ENCODE peak calls at places on chromosomes 1 and 21, in five cellular contexts. R is aorta, C is tibial nerve, J is IMR-90, D is thyroid gland. H is an unnamed sample.
A peak's percentile ranks its signal among the peaks of the same experiment; 100 is the strongest.

GRCh38 chr1:88892146-88892877 is 945 bp upstream of the GTF2B start:
- DNase-seq in J (peak; percentile 56), C (no peak), D (no peak), R (no peak), H (peak; percentile 41)

GRCh38 chr1:226126824-226127591 is 59.5 kb downstream of the ACBD3 start:
- DNase-seq in R (no peak), D (no peak), J (no peak), C (no peak), H (no peak)

GRCh38 chr1:67564193-67564592 is 120.8 kb upstream of the GADD45A start:
- DNase-seq in J (peak; percentile 28), C (no peak), D (no peak), R (peak; percentile 63), H (no peak)

GRCh38 chr1:1019122-1019999 is 559 bp upstream of the AGRN start:
- DNase-seq in J (peak; percentile 75), C (peak; percentile 70), R (peak; percentile 87), D (peak; percentile 86), H (peak; percentile 77)

GRCh38 chr1:165287781-165288180 is 68.7 kb downstream of the LMX1A start:
- DNase-seq in J (no peak), D (no peak), R (no peak), C (no peak), H (no peak)

GRCh38 chr1:41358152-41358937 is 2.9 kb upstream of the FOXO6 start:
- DNase-seq in R (peak; percentile 51), C (no peak), D (peak; percentile 24), J (no peak), H (no peak)

GRCh38 chr1:155191904-155192303 is 15.8 kb downstream of the THBS3 start:
- DNase-seq in J (no peak), C (no peak), R (no peak), D (no peak), H (no peak)

GRCh38 chr1:80722611-80723010 is 1078.1 kb upstream of the ADGRL2 start:
- DNase-seq in D (no peak), J (no peak), R (no peak), C (no peak), H (no peak)

GRCh38 chr1:56644064-56644940 is 812 bp upstream of the PRKAA2 start:
- DNase-seq in C (no peak), D (peak; percentile 43), J (peak; percentile 73), R (no peak), H (no peak)

GRCh38 chr1:173002891-173003582 is 47.7 kb downstream of the TNFSF18 start:
- DNase-seq in C (no peak), R (peak; percentile 55), J (peak; percentile 80), D (no peak), H (no peak)

GRCh38 chr21:46092811-46093667 is 4.9 kb upstream of the COL6A2 start:
- DNase-seq in J (no peak), C (no peak), R (peak; percentile 70), D (no peak), H (no peak)

GRCh38 chr1:18652791-18653190 is 22.1 kb downstream of the PAX7 start:
- DNase-seq in J (no peak), R (no peak), D (no peak), C (no peak), H (no peak)
- H3K27me3 ChIP-seq in J (peaks cover 48% of the 10 kb centered on the region), R (no peaks in the 10 kb centered on the region), D (peaks cover 38% of the 10 kb centered on the region), C (peaks cover 84% of the 10 kb centered on the region), H (peaks cover 14% of the 10 kb centered on the region)

GRCh38 chr1:36517019-36517387 is 34.3 kb upstream of the CSF3R start:
- DNase-seq in C (no peak), R (no peak), J (no peak), D (no peak), H (no peak)

GRCh38 chr1:36515315-36516138 is 32.8 kb upstream of the CSF3R start:
- DNase-seq in J (no peak), C (no peak), D (no peak), R (no peak), H (no peak)

GRCh38 chr1:36517415-36517814 is 34.7 kb upstream of the CSF3R start:
- DNase-seq in J (no peak), R (no peak), D (no peak), C (no peak), H (no peak)

GRCh38 chr1:36514501-36514900 is 31.8 kb upstream of the CSF3R start:
- DNase-seq in D (no peak), R (no peak), J (no peak), C (no peak), H (no peak)

DNA sequence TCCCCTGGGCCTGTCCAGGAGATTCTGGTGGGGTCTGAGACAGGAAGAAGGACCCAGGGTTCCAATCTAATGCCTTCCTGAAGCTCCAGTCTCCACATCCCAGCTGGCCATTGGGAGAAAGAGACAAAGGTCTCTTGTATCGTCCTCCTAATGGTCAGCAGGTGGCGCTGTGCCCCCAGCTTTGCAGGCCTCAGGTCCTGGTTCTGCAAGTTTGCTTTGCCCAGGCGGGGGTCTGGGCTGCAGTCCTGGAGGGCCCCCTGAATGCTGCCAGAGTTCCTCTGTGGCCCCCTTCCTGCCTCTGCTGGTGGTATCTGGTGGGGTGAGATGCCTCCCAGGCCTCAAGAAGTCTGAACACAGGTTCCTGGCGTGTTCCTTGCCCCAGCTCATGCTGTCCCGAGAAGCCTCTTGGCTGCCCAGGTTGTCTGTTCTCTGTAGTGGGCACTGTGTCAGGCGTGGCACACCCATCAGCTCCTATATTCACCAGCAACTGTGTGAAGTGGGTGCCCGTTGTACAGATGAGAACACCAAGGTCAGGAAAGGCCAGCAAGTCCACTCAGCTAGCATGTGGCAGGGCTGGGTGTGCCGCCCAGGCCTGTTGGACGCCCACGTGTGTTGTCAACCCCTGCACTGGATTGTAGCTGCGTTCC is 33.8 kb upstream of the CSF3R start:
- DNase-seq in C (no peak), J (peak; percentile 43), D (peak; percentile 44), R (peak; percentile 59), H (peak; percentile 28)
- H3K4me3 ChIP-seq in C (no peak overlapping the region), J (no peak overlapping the region), D (no peak overlapping the region), R (no peak overlapping the region), H (no peak overlapping the region)

DNA sequence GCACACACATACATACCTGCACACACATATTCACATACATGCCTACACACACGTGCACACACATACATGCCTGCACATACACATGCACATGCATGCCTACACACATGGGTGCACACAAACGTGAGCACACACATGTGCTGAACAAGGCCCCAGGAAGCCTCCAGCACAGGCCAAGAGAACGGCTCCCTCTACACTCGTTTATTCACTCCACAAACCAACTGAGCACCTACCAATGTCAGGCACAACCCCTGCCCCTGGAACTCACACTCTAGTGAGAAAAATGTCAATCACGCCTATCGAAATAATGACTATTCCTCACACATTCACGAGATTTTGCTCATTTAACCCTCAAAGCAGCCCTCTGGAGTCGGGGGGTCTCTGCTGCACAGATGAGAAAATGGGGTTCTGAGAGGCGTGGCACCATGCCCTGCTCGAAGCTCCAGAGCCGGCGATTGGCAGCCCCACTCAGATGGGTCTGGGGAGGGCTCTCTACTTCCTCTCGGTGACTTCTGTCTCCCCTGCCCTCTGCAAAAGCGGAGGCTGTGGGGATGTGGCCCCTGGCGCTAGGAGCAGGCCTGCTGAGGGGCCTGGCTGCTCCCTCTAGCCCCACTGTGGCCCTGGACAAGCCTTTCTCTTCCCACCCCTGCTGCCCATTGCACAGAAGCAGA is 90.2 kb upstream of the RUNX3 start:
- DNase-seq in C (no peak), J (no peak), R (no peak), D (no peak), H (no peak)
- H3K4me1 ChIP-seq in C (no peaks in the 10 kb centered on the region), J (peaks cover 22% of the 10 kb centered on the region), R (no peaks in the 10 kb centered on the region), D (peaks cover 8% of the 10 kb centered on the region), H (peaks cover 66% of the 10 kb centered on the region)

DNA sequence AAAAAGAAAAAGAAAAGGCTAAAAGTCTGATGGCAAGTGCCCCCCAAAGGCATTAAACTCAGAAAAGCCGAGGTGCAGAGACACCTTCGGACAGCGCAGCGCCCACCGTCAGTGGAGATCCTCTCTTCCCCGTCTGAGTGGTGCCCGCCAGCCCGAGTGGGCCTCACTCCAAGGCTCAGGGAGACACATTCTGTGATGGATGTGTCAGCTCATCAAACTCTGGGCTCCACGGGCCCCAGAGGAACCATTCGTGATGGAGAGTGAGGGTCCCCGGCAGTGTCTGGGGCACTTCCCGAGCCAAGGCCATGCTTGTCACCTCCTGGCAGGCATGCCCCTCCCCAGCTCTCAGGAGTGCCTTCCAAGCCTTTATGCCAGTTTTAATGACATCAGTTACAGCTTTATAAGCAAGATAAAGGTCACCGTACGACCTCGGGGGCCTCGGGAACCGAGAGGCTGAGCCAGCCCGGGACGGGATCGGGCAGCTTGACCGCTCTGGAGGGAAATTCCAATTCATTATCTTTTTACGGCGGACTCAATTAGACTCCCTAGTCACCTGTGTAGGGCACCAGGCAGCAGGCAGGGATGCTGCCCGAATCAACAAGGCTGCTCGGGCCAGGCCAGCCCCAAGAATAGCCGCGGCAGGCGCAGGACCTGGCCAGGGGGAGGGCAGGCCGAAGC is 49.5 kb downstream of the MORN1 start:
- DNase-seq in C (no peak), R (peak; percentile 40), J (no peak), D (no peak), H (no peak)
- H3K27me3 ChIP-seq in C (no peaks in the 10 kb centered on the region), R (no peaks in the 10 kb centered on the region), J (no peaks in the 10 kb centered on the region), D (no peaks in the 10 kb centered on the region), H (no peaks in the 10 kb centered on the region)

DNA sequence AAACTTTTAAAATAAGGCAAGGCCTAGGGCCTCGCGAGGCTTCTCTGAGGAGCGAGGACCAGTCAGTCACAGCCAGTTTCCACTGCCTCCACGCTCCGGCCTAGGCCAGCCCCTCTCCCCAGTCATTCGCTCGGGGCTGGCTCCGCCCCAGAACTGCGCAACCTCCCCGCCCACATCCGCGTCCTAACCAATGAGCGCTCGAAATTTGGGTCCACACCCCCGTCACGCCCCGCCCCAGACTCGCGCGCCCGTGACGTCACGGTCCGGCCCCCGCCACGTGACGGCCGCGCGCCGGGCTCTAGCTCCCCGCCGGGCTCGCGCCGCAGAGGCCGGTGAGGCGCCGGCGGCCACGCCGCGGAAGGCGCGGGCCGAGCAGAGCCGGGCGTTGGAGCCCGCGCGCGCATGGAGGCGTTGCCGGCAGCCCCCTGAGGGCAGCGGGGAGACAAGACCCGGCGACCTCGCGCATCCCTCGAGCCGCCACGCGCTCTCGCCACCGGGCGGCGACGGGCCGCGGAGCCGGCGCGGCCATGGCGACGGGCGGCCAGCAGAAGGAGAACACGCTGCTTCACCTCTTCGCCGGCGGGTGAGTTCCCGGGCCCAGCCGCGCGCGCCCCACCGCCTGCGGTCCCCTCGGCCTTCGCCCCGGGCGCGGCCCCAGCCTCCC is at the start of gene SLC25A33:
- DNase-seq in C (peak; percentile 98), J (peak; percentile 97), R (peak; percentile 97), D (peak; percentile 96), H (peak; percentile 91)
- H3K4me3 ChIP-seq in C (peak within 1 kb of the TSS; percentile 72), J (peak within 1 kb of the TSS; percentile 80), R (peak within 1 kb of the TSS; percentile 46), D (peak within 1 kb of the TSS; percentile 85), H (peak within 1 kb of the TSS; percentile 66)

GRCh38 chr1:201748331-201748730 is 80.6 kb upstream of the IPO9 start:
- DNase-seq in R (peak; percentile 83), C (no peak), J (peak; percentile 97), D (no peak), H (no peak)
- H3K4me1 ChIP-seq in R (peaks cover 32% of the 10 kb centered on the region), C (no peaks in the 10 kb centered on the region), J (peaks cover 40% of the 10 kb centered on the region), D (peaks cover 48% of the 10 kb centered on the region), H (no peaks in the 10 kb centered on the region)

H was measured in CD4-positive, alpha-beta memory T cell.